ENCODE peak calls at places on chromosomes 12 and 14, in six cellular contexts. One of them, this sample, is unnamed.

GRCh38 chr12:131591714-131592709 is 118.9 kb upstream of the SFSWAP start:
- DNase-seq in K562: peak
- DNase-seq in HCT116: no peak
- DNase-seq in GM23338: no peak
- DNase-seq in A549: no peak
- DNase-seq in HL-60: no peak
- DNase-seq in this sample: no peak

GRCh38 chr12:127711108-127711507 is 555.9 kb upstream of the TMEM132C start:
- DNase-seq in K562: peak
- DNase-seq in HCT116: no peak
- DNase-seq in GM23338: peak
- DNase-seq in A549: no peak
- DNase-seq in HL-60: no peak
- DNase-seq in this sample: no peak

GRCh38 chr12:67980391-67980790 is 8.9 kb upstream of the IFNG-AS1 start:
- DNase-seq in K562: no peak
- DNase-seq in HCT116: no peak
- DNase-seq in GM23338: no peak
- DNase-seq in A549: no peak
- DNase-seq in HL-60: no peak
- DNase-seq in this sample: no peak

GRCh38 chr14:52913271-52913670 is 37.6 kb downstream of the FERMT2 start:
- DNase-seq in K562: no peak
- DNase-seq in HCT116: no peak
- DNase-seq in GM23338: no peak
- DNase-seq in A549: no peak
- DNase-seq in HL-60: no peak
- DNase-seq in this sample: no peak

GRCh38 chr12:90086281-90086680 is 377.6 kb upstream of the ATP2B1 start:
- DNase-seq in K562: no peak
- DNase-seq in HCT116: no peak
- DNase-seq in GM23338: no peak
- DNase-seq in A549: no peak
- DNase-seq in HL-60: no peak
- DNase-seq in this sample: no peak

GRCh38 chr12:67671419-67671818 is 22.9 kb downstream of the DYRK2 start:
- DNase-seq in K562: no peak
- DNase-seq in HCT116: no peak
- DNase-seq in GM23338: no peak
- DNase-seq in A549: no peak
- DNase-seq in HL-60: no peak
- DNase-seq in this sample: no peak

GRCh38 chr12:58765653-58766554 is 154.4 kb downstream of the LRIG3 start:
- DNase-seq in K562: no peak
- DNase-seq in HCT116: no peak
- DNase-seq in GM23338: no peak
- DNase-seq in A549: peak
- DNase-seq in HL-60: no peak
- DNase-seq in this sample: peak

GRCh38 chr14:91310620-91311283 is 66.2 kb upstream of the GPR68 start:
- DNase-seq in K562: no peak
- DNase-seq in HCT116: no peak
- DNase-seq in GM23338: no peak
- DNase-seq in A549: no peak
- DNase-seq in HL-60: no peak
- DNase-seq in this sample: no peak

GRCh38 chr12:67410667-67411067 is 141.5 kb downstream of the CAND1 start:
- DNase-seq in K562: no peak
- DNase-seq in HCT116: no peak
- DNase-seq in GM23338: no peak
- DNase-seq in A549: no peak
- DNase-seq in HL-60: no peak
- DNase-seq in this sample: no peak

GRCh38 chr12:91053951-91054715 is 3.7 kb downstream of the KERA start:
- DNase-seq in K562: no peak
- DNase-seq in HCT116: no peak
- DNase-seq in GM23338: no peak
- DNase-seq in A549: peak
- DNase-seq in HL-60: no peak
- DNase-seq in this sample: no peak

GRCh38 chr12:110048242-110049027 is at the start of gene C12orf76:
- DNase-seq in K562: peak
- DNase-seq in HCT116: peak
- DNase-seq in GM23338: peak
- DNase-seq in A549: peak
- DNase-seq in HL-60: peak
- DNase-seq in this sample: peak

GRCh38 chr14:68790656-68791077 is 2.2 kb downstream of the ZFP36L1 start:
- DNase-seq in K562: no peak
- DNase-seq in HCT116: no peak
- DNase-seq in GM23338: no peak
- DNase-seq in A549: no peak
- DNase-seq in HL-60: no peak
- DNase-seq in this sample: no peak

GRCh38 chr12:47883663-47884195 is 21.1 kb downstream of the VDR start:
- DNase-seq in K562: no peak
- DNase-seq in HCT116: no peak
- DNase-seq in GM23338: no peak
- DNase-seq in A549: no peak
- DNase-seq in HL-60: no peak
- DNase-seq in this sample: no peak

GRCh38 chr12:47882796-47883546 is 21.8 kb downstream of the VDR start:
- DNase-seq in K562: no peak
- DNase-seq in HCT116: no peak
- DNase-seq in GM23338: peak
- DNase-seq in A549: no peak
- DNase-seq in HL-60: no peak
- DNase-seq in this sample: no peak

GRCh38 chr12:47885012-47885501 is 19.7 kb downstream of the VDR start:
- DNase-seq in K562: peak
- DNase-seq in HCT116: no peak
- DNase-seq in GM23338: no peak
- DNase-seq in A549: no peak
- DNase-seq in HL-60: no peak
- DNase-seq in this sample: no peak

GRCh38 chr12:47885566-47885965 is 19.2 kb downstream of the VDR start:
- DNase-seq in K562: no peak
- DNase-seq in HCT116: no peak
- DNase-seq in GM23338: no peak
- DNase-seq in A549: no peak
- DNase-seq in HL-60: no peak
- DNase-seq in this sample: no peak

GRCh38 chr12:47884501-47884900 is 20.3 kb downstream of the VDR start:
- DNase-seq in K562: no peak
- DNase-seq in HCT116: no peak
- DNase-seq in GM23338: no peak
- DNase-seq in A549: no peak
- DNase-seq in HL-60: no peak
- DNase-seq in this sample: no peak
- TF ChIP-seq REST in K562: no peak
- TF ChIP-seq REST in HCT116: no peak
- TF ChIP-seq REST in GM23338: no peak
- TF ChIP-seq REST in A549: no peak
- TF ChIP-seq REST in HL-60: no peak
- TF ChIP-seq REST in this sample: no peak

DNA sequence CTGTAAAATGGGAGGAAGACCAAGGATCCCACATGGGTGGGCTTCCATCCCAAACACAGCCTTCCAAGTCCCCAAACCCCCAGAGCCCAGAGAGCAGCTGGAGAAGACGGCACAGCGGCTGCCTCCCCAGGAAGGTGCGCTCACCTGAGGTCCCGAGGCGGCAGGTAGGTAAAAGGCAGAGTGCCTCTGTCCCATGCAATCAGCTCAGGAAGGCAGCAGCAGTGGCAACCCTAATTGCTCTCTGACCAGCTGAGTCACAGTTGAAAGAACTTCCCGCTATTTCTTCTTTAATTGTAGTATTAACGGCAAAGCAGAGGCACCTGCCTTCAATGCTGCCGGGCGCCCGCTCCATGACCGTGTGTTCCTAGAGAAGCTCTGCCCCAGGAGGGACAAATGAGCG is 91.1 kb upstream of the BCL11B start:
- DNase-seq in K562: no peak
- DNase-seq in HCT116: no peak
- DNase-seq in GM23338: no peak
- DNase-seq in A549: no peak
- DNase-seq in HL-60: no peak
- DNase-seq in this sample: no peak
- TF ChIP-seq REST in K562: no peak
- TF ChIP-seq REST in HCT116: no peak
- TF ChIP-seq REST in GM23338: no peak
- TF ChIP-seq REST in A549: no peak
- TF ChIP-seq REST in HL-60: no peak
- TF ChIP-seq REST in this sample: no peak

GRCh38 chr14:22397338-22397737 is 191.7 kb downstream of the DAD1 start:
- DNase-seq in K562: no peak
- DNase-seq in HCT116: no peak
- DNase-seq in GM23338: no peak
- DNase-seq in A549: no peak
- DNase-seq in HL-60: no peak
- DNase-seq in this sample: no peak

GRCh38 chr14:22393796-22394195 is 195.2 kb downstream of the DAD1 start:
- DNase-seq in K562: no peak
- DNase-seq in HCT116: no peak
- DNase-seq in GM23338: no peak
- DNase-seq in A549: no peak
- DNase-seq in HL-60: no peak
- DNase-seq in this sample: no peak

GRCh38 chr14:22394616-22395015 is 194.4 kb downstream of the DAD1 start:
- DNase-seq in K562: no peak
- DNase-seq in HCT116: no peak
- DNase-seq in GM23338: no peak
- DNase-seq in A549: no peak
- DNase-seq in HL-60: no peak
- DNase-seq in this sample: no peak

GRCh38 chr14:22391908-22392307 is 197.1 kb downstream of the DAD1 start:
- DNase-seq in K562: peak
- DNase-seq in HCT116: peak
- DNase-seq in GM23338: peak
- DNase-seq in A549: peak
- DNase-seq in HL-60: peak
- DNase-seq in this sample: peak

GRCh38 chr14:22395803-22396202 is 193.2 kb downstream of the DAD1 start:
- DNase-seq in K562: no peak
- DNase-seq in HCT116: no peak
- DNase-seq in GM23338: no peak
- DNase-seq in A549: no peak
- DNase-seq in HL-60: no peak
- DNase-seq in this sample: no peak
- TF ChIP-seq REST in K562: no peak
- TF ChIP-seq REST in HCT116: no peak
- TF ChIP-seq REST in GM23338: no peak
- TF ChIP-seq REST in A549: no peak
- TF ChIP-seq REST in HL-60: no peak
- TF ChIP-seq REST in this sample: no peak

DNA sequence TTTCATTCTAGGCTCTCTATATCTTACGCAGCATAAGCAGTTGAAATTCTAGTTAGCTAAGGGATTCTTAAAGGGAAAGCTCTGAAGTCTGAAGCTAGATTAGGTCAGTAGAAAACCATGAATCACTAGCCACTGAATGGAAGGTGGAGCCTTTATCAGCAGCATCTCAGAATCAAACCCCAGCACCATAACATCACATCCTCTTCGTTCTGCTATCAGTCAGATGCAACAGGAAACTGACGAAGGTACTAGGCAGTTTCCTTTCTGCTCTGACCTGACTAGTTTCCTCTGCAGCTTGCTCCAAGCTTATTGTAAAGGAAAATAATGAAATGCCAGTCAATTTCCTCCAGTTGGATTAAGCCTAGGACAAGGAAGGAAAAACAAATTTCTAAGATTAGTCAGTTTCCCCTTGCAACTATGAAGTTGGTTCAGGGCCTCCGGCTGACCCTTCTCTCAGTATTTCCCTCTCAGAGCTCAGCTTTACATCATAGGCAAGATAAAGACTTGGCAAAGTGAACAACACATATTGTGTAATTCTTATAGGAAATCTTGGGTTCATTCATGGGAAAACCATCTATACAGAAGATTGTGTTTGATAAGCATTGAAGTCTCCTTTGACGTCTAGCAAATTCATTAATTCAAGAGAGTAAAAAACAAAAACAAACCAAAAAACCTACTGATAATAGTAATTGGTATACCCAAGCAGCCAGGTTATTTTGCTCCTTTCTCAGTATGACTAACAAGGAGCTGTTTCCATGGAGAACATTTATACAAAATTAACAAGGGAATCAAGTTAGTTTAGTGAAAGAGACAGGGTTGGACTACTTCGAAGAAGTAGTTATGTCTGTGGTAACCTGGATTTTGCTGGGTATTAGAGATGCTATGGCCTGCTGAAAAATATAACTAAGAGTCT is 43.4 kb upstream of the CFAP54 start:
- DNase-seq in K562: peak
- DNase-seq in HCT116: no peak
- DNase-seq in GM23338: no peak
- DNase-seq in A549: peak
- DNase-seq in HL-60: no peak
- DNase-seq in this sample: no peak
- TF ChIP-seq REST in K562: no peak
- TF ChIP-seq REST in HCT116: no peak
- TF ChIP-seq REST in GM23338: no peak
- TF ChIP-seq REST in A549: no peak
- TF ChIP-seq REST in HL-60: no peak
- TF ChIP-seq REST in this sample: no peak

GRCh38 chr12:4290011-4290790 is 16.6 kb downstream of the CCND2 start:
- DNase-seq in K562: no peak
- DNase-seq in HCT116: no peak
- DNase-seq in GM23338: no peak
- DNase-seq in A549: no peak
- DNase-seq in HL-60: no peak
- DNase-seq in this sample: no peak

GRCh38 chr12:4286771-4287317 is 13.3 kb downstream of the CCND2 start:
- DNase-seq in K562: no peak
- DNase-seq in HCT116: no peak
- DNase-seq in GM23338: no peak
- DNase-seq in A549: no peak
- DNase-seq in HL-60: no peak
- DNase-seq in this sample: no peak

GRCh38 chr12:4288296-4289019 is 14.9 kb downstream of the CCND2 start:
- DNase-seq in K562: no peak
- DNase-seq in HCT116: no peak
- DNase-seq in GM23338: no peak
- DNase-seq in A549: no peak
- DNase-seq in HL-60: peak
- DNase-seq in this sample: no peak

GRCh38 chr12:4287325-4288290 is 14.0 kb downstream of the CCND2 start:
- DNase-seq in K562: no peak
- DNase-seq in HCT116: no peak
- DNase-seq in GM23338: no peak
- DNase-seq in A549: no peak
- DNase-seq in HL-60: no peak
- DNase-seq in this sample: no peak

GRCh38 chr12:4289334-4289878 is 15.8 kb downstream of the CCND2 start:
- DNase-seq in K562: no peak
- DNase-seq in HCT116: no peak
- DNase-seq in GM23338: no peak
- DNase-seq in A549: no peak
- DNase-seq in HL-60: peak
- DNase-seq in this sample: no peak
- TF ChIP-seq REST in K562: no peak
- TF ChIP-seq REST in HCT116: no peak
- TF ChIP-seq REST in GM23338: no peak
- TF ChIP-seq REST in A549: no peak
- TF ChIP-seq REST in HL-60: no peak
- TF ChIP-seq REST in this sample: no peak

This sample was measured in HepG2.